ENCODE peak calls at places on chromosome 22, in seven cellular contexts. L is adipocyte, T is HepG2, G is hepatocyte, Q is lower lobe of right lung, Y is SK-N-SH, C is SJCRH30. B is an unnamed sample.

GRCh38 chr22:45083659-45084305 is 74.0 kb upstream of the PHF21B start:
- DNase-seq in G (no peak), C (peak; percentile 50), T (no peak), L (peak; percentile 12), Q (no peak), Y (no peak), B (peak; percentile 83)

GRCh38 chr22:47401976-47402770 is 639.7 kb downstream of the TBC1D22A start:
- DNase-seq in Y (no peak), Q (no peak), T (no peak), G (no peak), L (no peak), C (no peak), B (no peak)

GRCh38 chr22:46104170-46104880 is 46.0 kb upstream of the PPARA start:
- DNase-seq in C (no peak), Y (no peak), T (no peak), L (no peak), G (no peak), Q (no peak), B (no peak)

GRCh38 chr22:49606562-49606961 is 221.1 kb downstream of the BRD1 start:
- DNase-seq in G (no peak), C (no peak), L (no peak), Y (no peak), T (no peak), Q (no peak), B (no peak)

GRCh38 chr22:30187726-30188407 is 58.7 kb downstream of the LIF start:
- DNase-seq in T (no peak), G (no peak), C (no peak), L (no peak), Q (no peak), Y (no peak), B (peak; percentile 70)

GRCh38 chr22:28299760-28300159 is 379.9 kb downstream of the TTC28 start:
- DNase-seq in C (no peak), Y (no peak), L (no peak), T (no peak), Q (no peak), G (peak; percentile 30), B (peak; percentile 10)

GRCh38 chr22:49216579-49216978 is 611.1 kb downstream of the BRD1 start:
- DNase-seq in T (no peak), Y (no peak), G (no peak), Q (peak; percentile 10), C (no peak), L (no peak), B (no peak)

GRCh38 chr22:23192133-23192532 is 11.8 kb downstream of the BCR start:
- DNase-seq in Q (peak; percentile 78), C (no peak), T (no peak), L (no peak), Y (no peak), G (no peak), B (no peak)

GRCh38 chr22:49035818-49036457 is 791.7 kb downstream of the BRD1 start:
- DNase-seq in Q (no peak), Y (no peak), C (no peak), G (no peak), L (no peak), T (no peak), B (no peak)

GRCh38 chr22:46557736-46558480 is 20.5 kb upstream of the CELSR1 start:
- DNase-seq in L (no peak), Y (no peak), C (no peak), T (no peak), G (no peak), Q (peak; percentile 49), B (no peak)

GRCh38 chr22:33555814-33556522 is 364.3 kb downstream of the LARGE1 start:
- DNase-seq in Q (no peak), C (no peak), G (no peak), T (no peak), Y (no peak), L (no peak), B (no peak)

GRCh38 chr22:46936378-46936916 is 174.0 kb downstream of the TBC1D22A start:
- DNase-seq in G (no peak), Y (no peak), C (no peak), L (peak; percentile 5), Q (no peak), T (peak; percentile 76), B (peak; percentile 87)

GRCh38 chr22:36807627-36808026 is 9.2 kb downstream of the PVALB start:
- DNase-seq in Y (no peak), Q (no peak), C (no peak), T (no peak), L (no peak), G (no peak), B (no peak)

GRCh38 chr22:36806824-36807223 is 10.0 kb downstream of the PVALB start:
- DNase-seq in L (no peak), T (no peak), Y (no peak), G (no peak), Q (no peak), C (no peak), B (no peak)

GRCh38 chr22:36811094-36811797 is 5.6 kb downstream of the PVALB start:
- DNase-seq in T (no peak), L (no peak), Q (no peak), G (no peak), Y (no peak), C (no peak), B (no peak)

GRCh38 chr22:36809351-36809750 is 7.5 kb downstream of the PVALB start:
- DNase-seq in T (no peak), C (no peak), Q (no peak), G (no peak), L (no peak), Y (no peak), B (no peak)

GRCh38 chr22:36808611-36809344 is 8.1 kb downstream of the PVALB start:
- DNase-seq in L (no peak), C (no peak), Y (no peak), G (no peak), Q (no peak), T (no peak), B (no peak)
- H3K27me3 ChIP-seq in L (peaks cover 56% of the 10 kb centered on the region), C (peaks cover 8% of the 10 kb centered on the region), Y (peaks cover 48% of the 10 kb centered on the region), G (peaks cover 22% of the 10 kb centered on the region), Q (peaks cover 27% of the 10 kb centered on the region), T (peaks cover 41% of the 10 kb centered on the region), B (peaks cover 25% of the 10 kb centered on the region)

DNA sequence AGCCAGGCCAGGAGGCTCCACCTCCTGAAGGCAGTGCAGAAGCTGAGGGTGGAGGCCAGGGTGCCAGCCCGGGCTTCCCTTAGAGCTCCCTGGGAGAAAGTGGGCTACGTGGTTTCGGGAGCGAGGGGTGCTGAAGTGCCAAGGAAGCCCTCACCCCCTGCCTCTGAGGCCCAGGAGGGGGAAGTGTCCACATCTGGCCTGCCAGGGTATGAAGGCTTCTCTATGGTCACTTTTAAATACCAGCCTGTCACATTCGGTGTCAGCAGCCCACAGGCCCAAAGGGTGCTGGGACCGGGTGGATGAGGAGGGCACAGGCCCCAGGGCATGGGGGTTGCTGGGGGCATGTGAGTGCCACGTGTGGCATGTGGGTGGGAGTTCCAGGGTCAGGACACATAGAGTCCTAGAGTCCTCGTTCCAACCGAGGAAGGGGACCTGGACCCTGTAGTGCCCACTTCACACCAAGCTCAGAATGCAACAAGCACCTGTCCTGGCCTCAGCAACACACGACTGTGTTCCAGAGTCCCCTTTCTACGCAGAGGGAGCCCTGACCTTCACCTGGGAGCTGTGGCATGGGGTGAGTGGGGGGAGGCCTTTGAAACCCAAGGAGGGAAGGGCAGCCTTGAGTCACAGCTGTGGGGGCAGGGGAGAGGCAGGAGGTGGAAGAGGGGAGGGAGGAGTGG is 1.7 kb downstream of the SHISA8 start:
- DNase-seq in Y (no peak), G (no peak), T (no peak), L (no peak), Q (no peak), C (no peak), B (no peak)
- H3K27me3 ChIP-seq in Y (peaks cover 26% of the 10 kb centered on the region), G (peaks cover 81% of the 10 kb centered on the region), T (peaks cover 70% of the 10 kb centered on the region), L (peaks cover 49% of the 10 kb centered on the region), Q (peaks cover 90% of the 10 kb centered on the region), C (peaks cover 5% of the 10 kb centered on the region), B (peaks cover 19% of the 10 kb centered on the region)

GRCh38 chr22:50720861-50721844 is 16.9 kb upstream of the ACR start:
- DNase-seq in Y (peak; percentile 45), T (no peak), G (no peak), C (no peak), L (no peak), Q (no peak), B (no peak)

GRCh38 chr22:50722048-50722701 is 15.8 kb upstream of the ACR start:
- DNase-seq in G (no peak), Y (no peak), T (no peak), C (no peak), L (no peak), Q (no peak), B (no peak)

GRCh38 chr22:50724616-50725015 is 13.4 kb upstream of the ACR start:
- DNase-seq in T (no peak), C (no peak), Y (no peak), G (no peak), L (no peak), Q (no peak), B (no peak)

GRCh38 chr22:50723991-50724390 is 14.0 kb upstream of the ACR start:
- DNase-seq in G (no peak), Q (no peak), C (no peak), T (no peak), L (no peak), Y (no peak), B (no peak)

DNA sequence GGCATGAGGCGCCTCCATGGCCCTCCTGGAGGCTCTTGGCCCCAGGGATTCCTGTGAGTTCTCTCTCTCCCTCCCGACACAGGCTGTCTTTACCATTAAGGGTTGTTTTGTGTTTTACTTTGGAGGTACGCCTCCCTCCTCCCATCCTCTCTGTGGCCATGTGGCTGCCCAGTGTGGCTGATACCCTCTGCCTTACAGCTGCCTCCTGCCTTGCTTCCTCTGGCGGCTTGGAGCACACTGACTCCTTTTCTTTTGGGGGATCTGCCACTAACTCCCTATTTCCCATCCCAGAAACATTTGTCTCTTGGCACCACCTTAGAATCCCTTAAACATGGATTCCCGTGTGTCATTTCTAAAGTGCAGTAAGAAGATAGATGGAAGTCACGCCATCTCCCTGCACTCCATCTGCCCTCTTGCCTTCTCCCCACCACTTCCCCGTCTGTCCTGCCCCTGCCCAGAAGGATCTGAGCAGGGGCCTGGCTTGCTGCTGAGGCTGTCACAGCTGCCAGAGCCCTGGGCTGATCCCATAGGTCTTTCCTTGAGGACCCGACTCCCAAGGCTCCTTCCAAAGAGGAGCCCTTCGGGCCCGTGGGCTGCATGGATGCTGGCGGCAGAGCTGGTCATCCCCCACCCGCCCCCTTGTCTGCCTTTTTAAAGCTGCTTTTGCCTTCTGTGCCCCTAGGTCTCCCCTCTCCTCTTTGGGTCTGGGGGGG is 15.1 kb upstream of the ACR start:
- DNase-seq in C (no peak), L (no peak), T (no peak), G (no peak), Q (no peak), Y (no peak), B (no peak)
- H3K27me3 ChIP-seq in C (peaks cover 32% of the 10 kb centered on the region), L (peaks cover 4% of the 10 kb centered on the region), T (no peaks in the 10 kb centered on the region), G (peaks cover 25% of the 10 kb centered on the region), Q (peaks cover 18% of the 10 kb centered on the region), Y (no peaks in the 10 kb centered on the region), B (no peaks in the 10 kb centered on the region)

GRCh38 chr22:43859621-43860020 is 2.7 kb downstream of the SULT4A1 start:
- DNase-seq in Y (no peak), L (no peak), G (no peak), T (no peak), Q (no peak), C (no peak), B (no peak)

GRCh38 chr22:43858156-43858895 is 4.0 kb downstream of the SULT4A1 start:
- DNase-seq in L (no peak), Y (no peak), Q (no peak), C (no peak), T (no peak), G (no peak), B (no peak)

GRCh38 chr22:43859176-43859575 is 3.1 kb downstream of the SULT4A1 start:
- DNase-seq in L (no peak), Y (no peak), T (no peak), Q (no peak), C (no peak), G (no peak), B (no peak)

GRCh38 chr22:43855431-43855830 is 6.9 kb downstream of the SULT4A1 start:
- DNase-seq in Q (no peak), T (no peak), L (no peak), G (no peak), Y (no peak), C (no peak), B (no peak)

GRCh38 chr22:43857367-43857766 is 4.9 kb downstream of the SULT4A1 start:
- DNase-seq in Y (no peak), L (no peak), C (no peak), T (no peak), Q (no peak), G (no peak), B (no peak)
- H3K27me3 ChIP-seq in Y (no peaks in the 10 kb centered on the region), L (peaks cover 47% of the 10 kb centered on the region), C (no peaks in the 10 kb centered on the region), T (peaks cover 38% of the 10 kb centered on the region), Q (peaks cover 46% of the 10 kb centered on the region), G (peaks cover 6% of the 10 kb centered on the region), B (peaks cover 10% of the 10 kb centered on the region)

B was measured in MG63.